ENCODE peak calls at places on chromosomes 16 and 17, in nine cellular contexts. U is WTC11, G is BE2C, R is stomach, O is psoas muscle, Y is AG09319, J is nephron progenitor cell, S is RWPE1, E is lower leg skin. N is an unnamed sample.

GRCh38 chr17:82228842-82229685 is at the start of gene SLC16A3:
- DNase-seq in O (peak), G (peak), R (peak), S (peak), Y (no peak), J (peak), E (no peak), U (peak), N (peak)

GRCh38 chr17:64244165-64244564 is 18.9 kb downstream of the TEX2 start:
- DNase-seq in R (no peak), Y (no peak), G (no peak), U (no peak), O (no peak), S (no peak), E (no peak), J (no peak), N (no peak)

GRCh38 chr17:62696256-62696655 is 68.8 kb downstream of the MRC2 start:
- DNase-seq in R (no peak), S (no peak), E (no peak), U (no peak), J (no peak), G (no peak), O (no peak), Y (no peak), N (no peak)

GRCh38 chr16:81553080-81553813 is 108.6 kb downstream of the CMIP start:
- DNase-seq in U (no peak), R (peak), G (no peak), J (no peak), Y (no peak), O (no peak), S (no peak), E (no peak), N (no peak)

GRCh38 chr17:61338000-61338864 is 61.4 kb upstream of the TBX2 start:
- DNase-seq in O (no peak), S (peak), Y (peak), U (no peak), G (no peak), J (no peak), R (no peak), E (no peak), N (no peak)

GRCh38 chr17:60628252-60628889 is 28.4 kb downstream of the PPM1D start:
- DNase-seq in G (no peak), S (no peak), R (no peak), Y (no peak), U (no peak), J (no peak), E (no peak), O (no peak), N (no peak)

GRCh38 chr16:71846443-71846842 is 667 bp downstream of the ATXN1L start:
- DNase-seq in G (no peak), Y (no peak), J (peak), O (no peak), U (peak), E (no peak), R (no peak), S (peak), N (no peak)

GRCh38 chr17:3963214-3964201 is 729 bp downstream of the ATP2A3 start:
- DNase-seq in O (no peak), S (no peak), J (no peak), E (no peak), Y (no peak), G (no peak), U (peak), R (peak), N (peak)

GRCh38 chr17:54771409-54771808 is 129.2 kb upstream of the TOM1L1 start:
- DNase-seq in E (no peak), S (no peak), Y (no peak), R (no peak), O (no peak), J (no peak), U (no peak), G (no peak), N (no peak)

GRCh38 chr16:12513057-12513790 is 290.5 kb downstream of the CPPED1 start:
- DNase-seq in E (no peak), Y (no peak), G (no peak), U (no peak), O (no peak), J (no peak), S (no peak), R (no peak), N (no peak)

GRCh38 chr16:69565611-69566436 is at the start of gene NFAT5:
- DNase-seq in S (peak), J (peak), U (peak), Y (peak), G (peak), R (peak), O (peak), E (peak), N (peak)
- TF ChIP-seq CTCF in S (no peak), J (no peak), U (no peak), Y (no peak), G (no peak), R (no peak), O (peak), E (no peak), N (no peak)

DNA sequence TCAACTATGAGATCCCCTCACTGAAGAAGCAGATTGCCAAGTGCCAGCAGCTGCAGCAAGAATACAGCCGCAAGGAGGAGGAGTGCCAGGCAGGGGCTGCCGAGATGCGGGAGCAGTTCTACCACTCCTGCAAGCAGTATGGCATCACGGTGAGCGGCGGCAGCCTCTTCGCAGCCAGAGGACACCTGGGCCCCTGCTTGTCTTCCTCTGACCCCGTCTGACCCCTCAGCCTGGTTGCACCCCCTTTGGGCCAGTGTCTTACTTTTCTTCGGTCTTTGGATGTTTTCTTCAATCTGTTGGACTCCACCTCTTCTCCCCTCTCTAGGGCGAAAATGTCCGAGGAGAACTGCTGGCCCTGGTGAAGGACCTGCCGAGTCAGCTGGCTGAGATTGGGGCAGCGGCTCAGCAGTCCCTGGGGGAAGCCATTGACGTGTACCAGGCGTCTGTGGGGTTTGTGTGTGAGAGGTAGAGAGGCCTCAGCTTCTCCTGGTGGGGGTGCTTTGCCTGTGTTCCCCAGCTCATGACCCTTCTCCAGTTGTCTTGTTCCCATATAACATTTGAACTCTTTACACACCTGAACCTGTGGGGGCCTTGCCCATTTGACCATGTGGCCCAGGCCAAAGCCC is 4.4 kb downstream of the CDK5RAP3 start:
- DNase-seq in S (no peak), G (no peak), O (no peak), J (no peak), U (peak), E (no peak), R (no peak), Y (no peak), N (no peak)
- TF ChIP-seq CTCF in S (no peak), G (no peak), O (no peak), J (no peak), U (peak), E (no peak), R (no peak), Y (no peak), N (no peak)

GRCh38 chr16:52581530-52581929 is 34.6 kb upstream of the TOX3 start:
- DNase-seq in Y (no peak), R (no peak), J (no peak), G (no peak), E (no peak), U (no peak), O (no peak), S (no peak), N (no peak)
- TF ChIP-seq CTCF in Y (no peak), R (no peak), J (no peak), G (peak), E (no peak), U (no peak), O (no peak), S (no peak), N (no peak)

GRCh38 chr16:48676836-48677235 is 66.9 kb upstream of the N4BP1 start:
- DNase-seq in R (no peak), Y (no peak), J (no peak), O (no peak), S (peak), G (no peak), E (no peak), U (no peak), N (no peak)

GRCh38 chr16:48682971-48683370 is 73.0 kb upstream of the N4BP1 start:
- DNase-seq in E (no peak), U (no peak), J (no peak), G (no peak), Y (no peak), R (no peak), S (no peak), O (no peak), N (no peak)

GRCh38 chr16:48684148-48684547 is 74.2 kb upstream of the N4BP1 start:
- DNase-seq in U (no peak), O (no peak), E (no peak), J (no peak), Y (no peak), S (no peak), G (no peak), R (no peak), N (no peak)

DNA sequence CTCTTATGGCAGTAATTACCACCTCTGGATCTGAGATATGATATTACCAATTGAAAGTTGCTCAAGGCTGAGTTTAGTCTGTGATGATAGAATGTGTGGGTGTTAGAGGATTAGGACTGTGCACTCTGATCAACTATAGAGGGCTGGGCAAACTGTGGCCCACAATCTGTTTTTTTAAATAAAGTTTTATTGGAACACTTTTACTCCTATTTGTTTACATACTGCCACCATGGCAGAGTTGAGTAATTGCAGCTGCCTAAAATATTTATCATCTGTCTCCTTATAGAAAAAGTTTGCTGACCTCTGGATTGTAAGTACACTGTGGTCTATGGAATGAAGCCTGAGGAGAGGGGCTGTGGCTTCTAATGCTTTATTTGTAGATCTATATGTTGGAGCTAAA is 71.5 kb upstream of the N4BP1 start:
- DNase-seq in O (no peak), U (no peak), J (no peak), S (peak), Y (no peak), G (no peak), E (no peak), R (no peak), N (no peak)
- TF ChIP-seq CTCF in O (no peak), U (no peak), J (no peak), S (no peak), Y (no peak), G (no peak), E (no peak), R (no peak), N (no peak)

DNA sequence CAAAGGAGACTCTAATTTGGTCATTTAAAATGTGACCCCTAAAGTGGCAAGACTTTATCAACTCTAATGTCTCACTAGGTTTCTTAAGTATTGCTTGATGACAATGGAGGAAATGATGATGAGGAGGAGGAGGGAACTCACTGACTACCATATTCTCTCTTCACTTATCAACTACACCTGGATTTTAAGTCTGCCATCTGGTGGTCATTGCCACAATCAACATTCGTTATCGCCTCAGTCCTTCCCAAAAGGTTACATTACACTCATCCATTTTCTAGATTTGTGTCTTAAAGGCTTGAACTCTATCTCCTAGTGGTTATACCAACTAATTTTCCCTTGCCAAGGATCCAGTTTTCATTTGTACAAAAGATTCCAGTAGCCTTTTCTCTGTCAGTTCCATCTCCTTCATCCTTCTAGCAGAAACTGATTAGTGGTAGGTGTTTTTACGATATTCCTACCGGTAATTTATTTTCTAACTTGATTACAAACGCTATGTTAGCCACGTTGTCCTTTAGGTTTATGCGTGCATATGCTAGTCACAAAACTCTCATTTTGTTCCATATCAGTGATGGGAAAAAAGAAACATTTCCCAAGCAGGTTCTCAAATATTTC is 114.6 kb upstream of the NOG start:
- DNase-seq in R (no peak), O (no peak), U (peak), G (peak), E (no peak), S (peak), Y (no peak), J (no peak), N (peak)
- TF ChIP-seq CTCF in R (no peak), O (peak), U (peak), G (peak), E (no peak), S (peak), Y (peak), J (peak), N (peak)

GRCh38 chr17:36598951-36599401 is 2.4 kb upstream of the MRM1 start:
- DNase-seq in J (no peak), U (no peak), S (no peak), R (no peak), G (no peak), O (no peak), Y (no peak), E (no peak), N (no peak)
- TF ChIP-seq CTCF in J (no peak), U (no peak), S (no peak), R (no peak), G (no peak), O (no peak), Y (no peak), E (no peak), N (no peak)

GRCh38 chr16:87681990-87682570 is 79.8 kb downstream of the JPH3 start:
- DNase-seq in R (no peak), G (no peak), O (no peak), U (peak), J (no peak), Y (peak), E (no peak), S (no peak), N (no peak)
- TF ChIP-seq CTCF in R (no peak), G (peak), O (no peak), U (peak), J (peak), Y (peak), E (no peak), S (no peak), N (no peak)

DNA sequence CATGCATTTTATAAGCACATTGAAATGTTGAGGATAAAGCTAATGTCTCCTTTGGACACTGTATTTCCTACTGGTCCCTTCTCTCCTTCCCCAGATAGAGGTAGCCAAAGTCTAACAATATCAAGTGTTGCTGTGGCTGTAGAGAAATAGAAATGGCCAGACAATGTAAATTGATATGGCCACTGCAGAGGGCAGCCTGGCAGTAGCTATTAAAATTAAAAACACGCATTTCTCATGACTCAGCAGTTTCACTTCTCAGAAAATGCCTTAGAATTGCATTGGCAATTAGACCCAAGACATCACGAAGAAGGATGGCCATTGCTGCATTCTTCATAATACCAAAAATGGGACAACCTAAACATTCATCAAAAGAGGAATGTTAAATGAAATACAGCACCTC is 46.8 kb upstream of the MRTFB start:
- DNase-seq in O (no peak), J (no peak), Y (no peak), R (no peak), S (no peak), E (no peak), G (no peak), U (no peak), N (no peak)
- TF ChIP-seq CTCF in O (no peak), J (no peak), Y (no peak), R (no peak), S (no peak), E (no peak), G (no peak), U (no peak), N (no peak)